ENCODE peak calls at places on chromosomes 4 and X, in five cellular contexts. W is NCI-H774; D is HS-5; K is activated CD4-positive, alpha-beta T cell treated with anti-CD3 and anti-CD28 coated beads for 48 hours; S is NCI-H1417. J is an unnamed sample.

GRCh38 chrX:17859609-17860178 is 1.4 kb downstream of the RAI2 start:
- DNase-seq in W (peak; percentile 15), K (peak; percentile 22), S (no peak), D (no peak), J (peak; percentile 13)

GRCh38 chr4:44848466-44848865 is 122.1 kb upstream of the GNPDA2 start:
- DNase-seq in D (no peak), K (no peak), W (no peak), S (no peak), J (no peak)

GRCh38 chr4:92551616-92552015 is 247.8 kb downstream of the GRID2 start:
- DNase-seq in D (no peak), W (no peak), S (no peak), K (no peak), J (no peak)

GRCh38 chr4:157687971-157688370 is 467.4 kb downstream of the GRIA2 start:
- DNase-seq in D (no peak), S (no peak), W (no peak), K (no peak), J (no peak)

GRCh38 chrX:15598031-15598430 is 2.7 kb downstream of the ACE2 start:
- DNase-seq in K (no peak), S (no peak), D (no peak), W (no peak), J (no peak)

GRCh38 chrX:134761788-134762187 is 103.5 kb upstream of the PLAC1 start:
- DNase-seq in D (no peak), S (no peak), W (no peak), K (peak; percentile 9), J (no peak)

GRCh38 chr4:118834960-118835895 is 698 bp downstream of the SEC24D start:
- DNase-seq in W (no peak), D (peak; percentile 61), S (peak; percentile 68), K (peak; percentile 58), J (peak; percentile 11)

GRCh38 chr4:80207172-80207583 is 9.9 kb downstream of the PRDM8 start:
- DNase-seq in W (no peak), D (no peak), K (no peak), S (no peak), J (no peak)

GRCh38 chrX:123833387-123833786 is 26.5 kb upstream of the XIAP start:
- DNase-seq in W (peak; percentile 66), S (peak; percentile 77), K (peak; percentile 72), D (no peak), J (peak; percentile 49)

GRCh38 chr4:149749769-149750168 is 65.9 kb downstream of the IQCM start:
- DNase-seq in D (no peak), S (no peak), K (no peak), W (no peak), J (no peak)

GRCh38 chr4:74376888-74377483 is 12.0 kb downstream of the EREG start:
- DNase-seq in W (no peak), D (peak; percentile 38), S (peak; percentile 34), K (no peak), J (no peak)

GRCh38 chr4:174604198-174604597 is 81.9 kb upstream of the HPGD start:
- DNase-seq in W (peak; percentile 21), K (no peak), S (peak; percentile 76), D (peak; percentile 63), J (no peak)

J was measured in T follicular helper cell.